ENCODE peak calls at places on chromosomes 1 and 21, in ten cellular contexts. W is HTR-8/SVneo; S is DMS153; D is nephron progenitor cell; P is HCT116; B is mesendoderm; A is left lobe of liver; T is activated T-cell treated with anti-CD3 and anti-CD28 coated beads for 1 hour; J is left ventricle myocardium superior; I is naive thymus-derived CD8-positive, alpha-beta T cell. K is an unnamed sample.

GRCh38 chr1:209651148-209651547 is 1.1 kb downstream of the LAMB3 start:
- DNase-seq in J (peak), D (no peak), P (peak), W (peak), B (peak), I (no peak), A (no peak), T (no peak), S (no peak), K (no peak)

GRCh38 chr1:214319930-214320329 is 39.0 kb downstream of the SMYD2 start:
- DNase-seq in I (no peak), P (no peak), D (no peak), S (no peak), A (no peak), T (no peak), W (no peak), B (no peak), J (no peak), K (no peak)

GRCh38 chr21:35297665-35298064 is 248.6 kb upstream of the RUNX1 start:
- DNase-seq in I (no peak), S (no peak), A (no peak), T (no peak), W (no peak), P (no peak), D (no peak), B (no peak), J (no peak), K (no peak)

GRCh38 chr21:46569071-46569470 is 35.8 kb downstream of the S100B start:
- DNase-seq in S (no peak), J (no peak), B (no peak), D (no peak), A (no peak), P (no peak), I (no peak), W (no peak), T (no peak), K (no peak)

GRCh38 chr21:35641271-35642016 is 418.9 kb downstream of the SETD4 start:
- DNase-seq in B (no peak), I (no peak), A (no peak), J (no peak), T (no peak), S (no peak), P (no peak), W (no peak), D (no peak), K (no peak)

GRCh38 chr1:51336004-51336403 is 5.6 kb upstream of the TTC39A start:
- DNase-seq in P (no peak), I (no peak), D (no peak), B (no peak), T (no peak), W (no peak), A (peak), S (peak), J (no peak), K (no peak)

GRCh38 chr1:85316324-85316723 is 39.9 kb upstream of the BCL10 start:
- DNase-seq in A (no peak), T (no peak), P (no peak), S (no peak), W (no peak), D (no peak), I (no peak), J (no peak), B (no peak), K (no peak)

GRCh38 chr1:6360517-6360916 is 33.0 kb downstream of the ACOT7 start:
- DNase-seq in D (no peak), I (no peak), B (no peak), S (no peak), W (no peak), P (no peak), J (no peak), T (no peak), A (no peak), K (peak)

GRCh38 chr1:228804640-228805413 is 69.5 kb downstream of the RHOU start:
- DNase-seq in D (no peak), S (peak), P (no peak), I (no peak), J (no peak), W (no peak), T (no peak), A (no peak), B (peak), K (peak)

GRCh38 chr21:43591468-43592050 is 67.7 kb downstream of the HSF2BP start:
- DNase-seq in I (no peak), W (no peak), P (no peak), D (no peak), T (no peak), J (no peak), B (no peak), A (no peak), S (no peak), K (no peak)

GRCh38 chr1:31815752-31816484 is at the start of gene SPOCD1:
- DNase-seq in I (peak), A (peak), J (peak), B (peak), D (peak), W (peak), S (peak), T (peak), P (peak), K (peak)

GRCh38 chr1:25462732-25463131 is 32.0 kb downstream of the MACO1 start:
- DNase-seq in S (no peak), I (no peak), D (no peak), A (no peak), T (no peak), J (no peak), B (no peak), W (no peak), P (no peak), K (no peak)

GRCh38 chr1:63674238-63674864 is 81.1 kb downstream of the PGM1 start:
- DNase-seq in I (no peak), P (peak), S (no peak), J (peak), T (no peak), D (peak), A (peak), W (peak), B (peak), K (peak)

GRCh38 chr1:183841550-183841949 is 36.6 kb downstream of the RGL1 start:
- DNase-seq in A (no peak), W (no peak), J (no peak), S (no peak), T (no peak), D (no peak), I (no peak), P (no peak), B (no peak), K (no peak)

GRCh38 chr1:204424621-204425020 is 13.0 kb upstream of the PPP1R15B start:
- DNase-seq in T (no peak), P (no peak), D (no peak), I (no peak), B (no peak), W (no peak), A (peak), S (no peak), J (no peak), K (no peak)